ENCODE peak calls at places on chromosomes 11 and 22, in seven cellular contexts. I is brain microvascular endothelial cell, E is GM13976, Y is lung, M is heart left ventricle, N is fibroblast of lung, T is AG10803. A is an unnamed sample.

GRCh38 chr11:65426839-65427690 is 4.5 kb downstream of the NEAT1 start:
- DNase-seq in I (peak), E (no peak), Y (peak), M (no peak), N (peak), T (peak), A (peak)

GRCh38 chr22:29205598-29206371 is at the start of gene EMID1:
- DNase-seq in I (no peak), E (peak), Y (no peak), M (peak), N (no peak), T (no peak), A (no peak)

GRCh38 chr11:118010738-118011461 is 24.7 kb downstream of the IL10RA start:
- DNase-seq in I (no peak), E (peak), Y (peak), M (peak), N (no peak), T (no peak), A (no peak)

GRCh38 chr11:16347928-16348685 is 8.2 kb downstream of the SOX6 start:
- DNase-seq in I (no peak), E (no peak), Y (no peak), M (no peak), N (peak), T (peak), A (peak)

GRCh38 chr11:69949327-69949726 is 128.8 kb upstream of the ANO1 start:
- DNase-seq in I (peak), E (no peak), Y (no peak), M (peak), N (peak), T (peak), A (peak)

GRCh38 chr11:68839953-68840641 is 1.6 kb downstream of the CPT1A start:
- DNase-seq in I (no peak), E (no peak), Y (no peak), M (no peak), N (no peak), T (peak), A (peak)

GRCh38 chr11:121931121-121931520 is 184.9 kb downstream of the BLID start:
- DNase-seq in I (no peak), E (no peak), Y (no peak), M (no peak), N (no peak), T (no peak), A (no peak)

GRCh38 chr11:76667271-76667818 is 3.2 kb downstream of the LRRC32 start:
- DNase-seq in I (no peak), E (no peak), Y (no peak), M (peak), N (no peak), T (no peak), A (no peak)

GRCh38 chr22:28816994-28817530 is 16.7 kb upstream of the XBP1 start:
- DNase-seq in I (no peak), E (no peak), Y (no peak), M (no peak), N (no peak), T (no peak), A (no peak)

GRCh38 chr11:108224908-108225786 is 2.3 kb downstream of the ATM start:
- DNase-seq in I (no peak), E (peak), Y (no peak), M (no peak), N (no peak), T (no peak), A (no peak)

GRCh38 chr11:97118756-97119155 is 728.9 kb downstream of the JRKL start:
- DNase-seq in I (no peak), E (no peak), Y (no peak), M (no peak), N (no peak), T (no peak), A (no peak)

GRCh38 chr11:134228625-134229024 is 4.2 kb downstream of the VPS26B start:
- DNase-seq in I (no peak), E (peak), Y (no peak), M (no peak), N (no peak), T (peak), A (peak)

GRCh38 chr11:115720537-115721308 is 216.5 kb upstream of the CADM1 start:
- DNase-seq in I (no peak), E (no peak), Y (no peak), M (peak), N (no peak), T (no peak), A (no peak)

GRCh38 chr11:75328426-75329277 is 22.8 kb downstream of the ARRB1 start:
- DNase-seq in I (peak), E (peak), Y (peak), M (peak), N (peak), T (peak), A (peak)

GRCh38 chr22:19291580-19292261 is at the start of gene CLTCL1:
- DNase-seq in I (peak), E (peak), Y (peak), M (peak), N (peak), T (peak), A (peak)

GRCh38 chr11:74085542-74085892 is 76.6 kb upstream of the UCP3 start:
- DNase-seq in I (no peak), E (no peak), Y (no peak), M (peak), N (no peak), T (no peak), A (no peak)

DNA sequence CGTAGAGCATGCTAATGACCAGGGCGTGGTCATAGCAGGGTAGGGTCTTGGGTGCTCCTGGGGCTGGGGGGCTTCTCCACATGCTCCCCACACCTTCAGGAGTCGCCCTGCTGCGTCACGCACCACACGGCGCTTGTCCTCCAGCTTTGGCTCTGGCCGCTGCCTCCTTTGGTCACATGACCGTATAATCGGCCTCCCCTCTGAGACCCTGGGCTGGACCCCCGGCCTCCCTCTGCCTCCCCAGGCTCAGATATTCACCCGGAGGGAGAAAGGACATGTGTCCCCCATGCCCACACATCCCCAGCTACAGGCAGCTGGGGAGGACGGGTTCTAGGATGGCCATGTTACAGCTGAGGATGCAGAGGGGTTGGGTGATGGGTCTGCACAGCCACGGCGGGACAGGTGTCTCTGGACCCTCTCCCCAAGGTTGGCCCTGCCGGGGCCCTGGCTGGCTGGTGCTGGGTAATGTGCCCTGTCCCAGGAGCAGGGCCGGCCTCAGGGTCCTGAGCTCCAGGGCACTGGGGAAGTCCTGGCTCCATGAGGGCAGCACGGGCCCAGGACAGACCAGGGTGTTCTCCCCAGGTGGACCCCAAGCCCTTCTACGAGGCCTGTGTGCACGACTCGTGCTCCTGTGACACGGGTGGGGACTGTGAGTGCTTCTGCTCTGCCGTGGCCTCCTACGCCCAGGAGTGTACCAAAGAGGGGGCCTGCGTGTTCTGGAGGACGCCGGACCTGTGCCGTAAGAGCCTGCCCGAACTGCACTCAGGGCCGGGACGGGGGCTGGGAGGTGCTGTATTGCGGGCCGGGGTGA is 14.5 kb downstream of the MUC2 start:
- DNase-seq in I (no peak), E (no peak), Y (no peak), M (peak), N (no peak), T (no peak), A (no peak)
- TF ChIP-seq CTCF in I (no peak), E (no peak), Y (no peak), M (no peak), N (no peak), T (no peak), A (no peak)

DNA sequence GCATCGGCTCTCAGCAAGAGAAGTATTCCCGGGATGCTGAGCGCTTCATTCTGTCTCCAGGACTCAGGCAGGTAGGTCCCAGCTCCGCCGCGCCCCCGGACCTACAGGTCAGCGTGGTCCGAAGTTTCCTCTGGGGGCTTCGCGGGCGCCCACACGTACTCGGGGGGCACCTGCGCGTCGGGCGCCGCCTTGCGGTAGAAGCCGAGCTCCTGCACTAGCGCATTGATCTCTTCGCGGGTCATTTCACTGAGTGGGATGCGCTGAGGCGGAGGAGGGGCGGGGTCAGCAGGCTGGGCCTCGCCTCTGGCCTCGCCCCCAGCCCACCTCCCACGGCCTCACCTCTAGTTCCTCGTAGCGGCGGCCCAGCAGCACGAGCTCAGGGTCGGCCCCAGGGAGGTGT is 2.5 kb downstream of the SELENOM start:
- DNase-seq in I (no peak), E (no peak), Y (no peak), M (peak), N (no peak), T (no peak), A (no peak)
- TF ChIP-seq CTCF in I (peak), E (peak), Y (no peak), M (no peak), N (peak), T (peak), A (no peak)

DNA sequence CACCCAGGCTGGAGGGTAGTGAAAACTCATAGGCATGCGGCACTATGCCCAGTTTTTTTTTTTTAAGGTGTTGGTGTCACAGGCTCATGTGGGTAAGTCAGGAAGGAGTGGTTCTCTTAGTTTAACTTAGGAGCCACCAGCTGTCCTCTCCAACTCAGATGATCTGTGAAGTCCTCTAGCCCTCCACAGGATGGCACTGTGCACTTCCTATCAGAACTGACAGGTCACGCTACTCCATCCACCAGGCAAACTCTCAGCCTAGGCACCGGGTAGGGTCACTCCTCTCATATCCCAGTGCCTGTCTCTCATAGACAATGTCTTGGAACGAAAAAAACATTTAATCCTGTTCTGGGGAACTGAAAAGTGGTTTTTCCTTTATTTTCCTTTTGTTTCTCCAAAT is 16.5 kb downstream of the NAP1L4 start:
- DNase-seq in I (peak), E (peak), Y (no peak), M (no peak), N (peak), T (peak), A (peak)
- TF ChIP-seq CTCF in I (peak), E (peak), Y (no peak), M (peak), N (peak), T (peak), A (peak)

DNA sequence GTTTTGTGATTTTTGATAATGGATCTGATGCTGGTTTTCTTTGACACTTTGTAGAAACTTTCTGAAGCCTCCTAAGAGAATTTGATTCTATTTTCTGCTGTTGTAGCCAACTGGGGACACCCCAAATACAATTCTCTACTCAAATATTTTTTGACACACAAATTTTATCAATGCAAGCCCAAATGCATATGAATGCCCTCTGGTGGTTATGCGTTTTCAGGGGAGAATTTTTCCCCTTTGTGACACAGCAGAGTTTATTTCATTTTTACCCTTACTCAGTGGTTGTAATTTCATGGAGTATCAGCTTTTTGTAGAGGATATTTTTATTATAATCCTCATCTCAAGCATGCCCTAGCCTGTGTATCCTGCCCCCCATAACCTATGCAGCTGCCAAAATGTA is 44.7 kb upstream of the MTMR2 start:
- DNase-seq in I (no peak), E (no peak), Y (no peak), M (no peak), N (peak), T (no peak), A (peak)
- TF ChIP-seq CTCF in I (peak), E (no peak), Y (no peak), M (no peak), N (peak), T (peak), A (peak)

DNA sequence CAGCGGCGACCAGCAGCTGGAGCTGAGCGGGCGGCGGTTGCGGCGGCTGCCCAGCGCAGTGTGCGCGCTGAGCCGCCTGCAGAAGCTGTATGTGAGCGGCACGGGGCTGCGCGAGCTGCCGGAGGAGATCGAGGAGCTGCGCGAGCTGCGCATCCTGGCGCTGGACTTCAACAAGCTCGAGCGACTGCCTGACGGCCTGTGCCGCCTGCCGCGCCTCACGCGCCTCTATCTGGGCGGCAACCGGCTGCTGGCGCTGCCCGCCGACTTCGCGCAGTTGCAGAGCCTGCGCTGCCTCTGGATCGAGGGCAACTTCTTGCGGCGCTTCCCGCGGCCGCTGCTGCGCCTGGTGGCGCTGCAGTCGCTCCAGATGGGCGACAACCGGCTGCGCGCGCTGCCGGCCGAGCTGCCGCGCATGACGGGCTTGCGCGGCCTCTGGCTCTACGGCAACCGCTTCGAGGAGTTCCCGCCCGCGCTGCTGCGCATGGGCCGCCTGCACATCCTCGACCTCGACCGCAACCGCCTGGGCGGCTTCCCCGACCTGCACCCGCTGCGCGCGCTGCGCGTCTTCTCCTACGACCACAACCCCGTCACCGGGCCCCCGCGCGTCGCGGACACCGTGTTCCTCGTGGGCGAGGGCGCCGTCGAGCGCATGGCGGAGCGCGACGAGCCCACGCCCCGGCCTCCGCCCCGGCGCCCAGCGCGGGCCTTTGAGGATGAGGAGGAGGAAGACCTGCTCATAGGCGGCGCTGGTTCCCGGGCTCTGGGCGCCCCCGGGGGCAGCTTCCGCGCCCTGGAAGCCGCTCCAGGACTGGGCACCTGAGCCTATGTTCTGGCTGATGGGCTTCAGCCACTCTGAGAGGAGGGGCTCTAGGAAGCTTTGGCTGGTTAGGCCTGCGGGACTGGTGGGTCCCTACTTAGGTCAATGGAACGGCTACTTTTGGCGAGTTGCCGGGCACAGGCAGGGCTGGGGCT is 795 bp downstream of the LRRC10B start:
- DNase-seq in I (peak), E (peak), Y (peak), M (peak), N (peak), T (peak), A (no peak)
- TF ChIP-seq CTCF in I (peak), E (peak), Y (peak), M (peak), N (no peak), T (peak), A (no peak)

DNA sequence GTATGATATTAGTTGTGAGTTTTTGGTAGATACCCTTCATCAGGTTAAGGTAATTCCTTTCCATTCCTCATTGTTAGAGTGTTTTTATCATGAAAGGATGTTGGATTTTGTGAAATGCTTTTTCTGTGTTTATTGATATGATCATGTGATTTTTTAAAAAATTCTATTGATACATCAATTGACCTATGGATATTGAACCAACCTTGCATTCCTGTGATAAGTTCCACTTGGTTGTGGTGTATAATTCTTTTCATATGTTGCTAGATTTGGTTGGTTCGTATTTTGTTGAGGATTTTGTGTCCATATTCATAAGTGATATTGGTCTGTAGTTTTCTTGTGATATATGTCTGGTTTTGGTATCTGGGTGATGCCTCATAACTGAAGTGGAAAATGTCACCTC is 6.7 kb downstream of the ANKRD13D start:
- DNase-seq in I (no peak), E (no peak), Y (no peak), M (no peak), N (peak), T (no peak), A (no peak)
- TF ChIP-seq CTCF in I (no peak), E (no peak), Y (no peak), M (no peak), N (no peak), T (no peak), A (no peak)

GRCh38 chr11:125367710-125368109 is 128.4 kb downstream of the FEZ1 start:
- DNase-seq in I (no peak), E (no peak), Y (no peak), M (no peak), N (no peak), T (no peak), A (no peak)

GRCh38 chr11:125365196-125365931 is 130.7 kb downstream of the FEZ1 start:
- DNase-seq in I (no peak), E (no peak), Y (no peak), M (no peak), N (no peak), T (no peak), A (no peak)

GRCh38 chr11:125368757-125369156 is 127.3 kb downstream of the FEZ1 start:
- DNase-seq in I (no peak), E (no peak), Y (no peak), M (no peak), N (no peak), T (no peak), A (no peak)

GRCh38 chr11:125360066-125360465 is 136.0 kb downstream of the FEZ1 start:
- DNase-seq in I (no peak), E (no peak), Y (no peak), M (no peak), N (no peak), T (no peak), A (no peak)

DNA sequence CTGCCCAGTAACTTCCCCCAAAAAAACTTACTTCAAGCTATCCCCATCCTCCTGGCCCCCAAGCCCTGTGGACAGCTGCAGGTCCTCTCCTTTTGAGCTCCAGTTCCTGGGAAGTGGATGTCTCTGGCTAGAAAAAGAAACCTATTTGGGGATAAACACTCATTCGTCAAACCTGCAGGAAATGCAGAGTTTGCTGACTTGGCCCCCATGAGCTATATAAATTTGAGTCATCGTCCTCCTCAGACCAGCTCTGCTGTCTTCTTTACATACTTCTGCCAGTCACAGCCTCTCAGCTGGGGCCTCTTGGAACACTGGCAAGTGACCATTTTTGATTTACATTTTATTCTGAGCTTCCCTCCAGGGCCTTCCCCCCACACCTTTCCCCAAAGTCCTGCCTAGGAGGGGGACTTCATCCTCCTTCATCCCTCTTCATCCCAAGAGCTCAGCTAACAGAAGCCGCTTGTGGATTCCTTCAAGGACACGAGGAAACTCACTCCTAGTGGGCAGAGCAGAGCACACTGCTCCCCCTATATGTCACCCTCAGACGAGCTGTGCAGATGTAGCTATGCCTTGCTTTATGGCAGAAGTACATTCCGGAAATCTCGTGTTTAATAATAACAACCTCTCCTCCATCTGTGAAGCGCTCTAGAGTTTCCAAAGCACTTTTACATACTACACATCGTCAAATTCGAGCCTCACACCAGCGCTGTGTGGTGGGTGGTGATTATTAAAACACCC is 131.8 kb downstream of the FEZ1 start:
- DNase-seq in I (peak), E (no peak), Y (no peak), M (no peak), N (peak), T (peak), A (peak)
- TF ChIP-seq CTCF in I (peak), E (no peak), Y (no peak), M (no peak), N (no peak), T (peak), A (peak)

DNA sequence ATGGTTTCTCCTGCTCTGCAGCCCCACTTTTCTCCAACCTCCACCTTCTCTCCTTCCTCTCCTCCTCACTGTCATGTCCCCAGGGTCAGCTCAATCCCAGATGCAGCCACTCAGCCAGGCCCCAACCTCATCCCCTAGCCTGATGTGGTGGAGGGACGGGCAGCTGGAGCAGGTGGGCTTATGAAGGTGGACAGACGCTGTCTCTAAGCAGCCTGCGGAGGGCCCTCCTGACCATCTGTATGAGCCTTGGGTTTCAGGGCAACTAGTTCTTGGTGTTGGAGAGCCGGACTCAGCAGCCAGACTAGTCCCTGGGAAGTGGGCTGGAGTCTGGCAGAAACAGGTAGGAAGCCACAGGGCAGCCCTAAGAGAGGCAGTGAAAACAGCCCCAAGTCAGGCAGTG is 18.1 kb downstream of the CRYBB2 start:
- DNase-seq in I (no peak), E (no peak), Y (no peak), M (no peak), N (no peak), T (no peak), A (no peak)
- TF ChIP-seq CTCF in I (no peak), E (no peak), Y (no peak), M (no peak), N (no peak), T (no peak), A (no peak)

GRCh38 chr22:44669725-44670027 is 32.3 kb upstream of the PRR5 start:
- DNase-seq in I (no peak), E (no peak), Y (no peak), M (no peak), N (no peak), T (peak), A (no peak)
- TF ChIP-seq CTCF in I (peak), E (no peak), Y (no peak), M (no peak), N (peak), T (peak), A (peak)

GRCh38 chr22:32355760-32356159 is 1.9 kb upstream of the RFPL3 start:
- DNase-seq in I (no peak), E (no peak), Y (no peak), M (no peak), N (no peak), T (no peak), A (no peak)
- TF ChIP-seq CTCF in I (peak), E (no peak), Y (no peak), M (no peak), N (no peak), T (no peak), A (no peak)